ENCODE peak calls at places on chromosomes 1 and 21, in four cellular contexts. W is GM12878, H is HL-60, T is K562. Q is an unnamed sample.

GRCh38 chr1:19762175-19762779 is 37.4 kb downstream of the TMCO4 start:
- DNase-seq in W (no peak), H (peak; percentile 6), T (peak; percentile 87), Q (peak; percentile 50)

GRCh38 chr1:227560393-227560792 is 3.0 kb upstream of the ZNF678 start:
- DNase-seq in W (no peak), H (no peak), T (no peak), Q (no peak)

GRCh38 chr1:3827813-3828307 is 29.2 kb downstream of the CEP104 start:
- DNase-seq in W (no peak), H (no peak), T (no peak), Q (no peak)

GRCh38 chr1:110243581-110243980 is 33.5 kb downstream of the KCNC4 start:
- DNase-seq in W (no peak), H (peak; percentile 63), T (no peak), Q (no peak)

GRCh38 chr1:242147096-242147976 is 148.4 kb upstream of the MAP1LC3C start:
- DNase-seq in W (no peak), H (peak; percentile 81), T (no peak), Q (no peak)

GRCh38 chr1:47578026-47578861 is 140.4 kb downstream of the FOXD2 start:
- DNase-seq in W (no peak), H (no peak), T (no peak), Q (no peak)

GRCh38 chr1:59574085-59574484 is 240.7 kb upstream of the HOOK1 start:
- DNase-seq in W (no peak), H (no peak), T (no peak), Q (no peak)

GRCh38 chr21:8989883-8990325 is 1531.5 kb upstream of the TPTE start:
- DNase-seq in W (no peak), H (no peak), T (peak; percentile 37), Q (no peak)

GRCh38 chr1:11845641-11846335 is 1.8 kb downstream of the NPPA start:
- DNase-seq in W (no peak), H (no peak), T (peak; percentile 65), Q (no peak)

GRCh38 chr21:44711327-44712202 is at the start of gene TSPEAR:
- DNase-seq in W (no peak), H (no peak), T (no peak), Q (no peak)

GRCh38 chr1:100051893-100052292 is 80.8 kb downstream of the SASS6 start:
- DNase-seq in W (no peak), H (no peak), T (no peak), Q (no peak)

GRCh38 chr1:112672009-112672408 is 2.5 kb upstream of the MOV10 start:
- DNase-seq in W (no peak), H (no peak), T (no peak), Q (no peak)

DNA sequence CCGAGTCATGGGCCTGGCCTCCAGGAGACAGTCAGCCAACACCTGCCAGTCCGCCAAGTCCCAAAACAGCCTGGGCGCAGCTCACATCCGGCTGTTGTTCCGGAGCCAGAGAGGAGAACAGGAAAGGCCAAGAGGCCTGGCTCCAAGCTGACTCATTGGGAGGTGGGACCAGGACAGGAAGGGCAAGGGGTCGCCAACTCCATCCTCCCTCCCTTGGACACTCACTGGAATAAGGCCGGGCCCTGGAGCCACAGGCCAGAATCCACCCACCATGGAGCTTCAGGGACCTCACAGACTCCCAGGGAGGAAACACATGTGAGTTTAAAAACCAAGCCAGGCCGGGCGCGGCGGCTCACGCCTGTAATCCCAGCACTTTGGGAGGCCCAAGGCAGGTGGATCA is 25.1 kb upstream of the CLIC4 start:
- DNase-seq in W (no peak), H (no peak), T (peak; percentile 3), Q (no peak)
- TF ChIP-seq POLR2AphosphoS5 in W (no peak), H (no peak), T (no peak), Q (no peak)

GRCh38 chr21:34363733-34364132 is at the start of gene KCNE2:
- DNase-seq in W (no peak), H (no peak), T (no peak), Q (no peak)

GRCh38 chr21:34365794-34366193 is 2.0 kb downstream of the KCNE2 start:
- DNase-seq in W (no peak), H (no peak), T (no peak), Q (no peak)

GRCh38 chr21:34369741-34370140 is 5.6 kb upstream of the SMIM11 start:
- DNase-seq in W (no peak), H (no peak), T (no peak), Q (no peak)

GRCh38 chr21:34364921-34365320 is 1.1 kb downstream of the KCNE2 start:
- DNase-seq in W (no peak), H (no peak), T (no peak), Q (no peak)

GRCh38 chr21:34367320-34367935 is 3.6 kb downstream of the KCNE2 start:
- DNase-seq in W (no peak), H (peak; percentile 57), T (no peak), Q (no peak)
- TF ChIP-seq SPI1 in W (no peak), H (no peak), T (no peak), Q (no peak)

DNA sequence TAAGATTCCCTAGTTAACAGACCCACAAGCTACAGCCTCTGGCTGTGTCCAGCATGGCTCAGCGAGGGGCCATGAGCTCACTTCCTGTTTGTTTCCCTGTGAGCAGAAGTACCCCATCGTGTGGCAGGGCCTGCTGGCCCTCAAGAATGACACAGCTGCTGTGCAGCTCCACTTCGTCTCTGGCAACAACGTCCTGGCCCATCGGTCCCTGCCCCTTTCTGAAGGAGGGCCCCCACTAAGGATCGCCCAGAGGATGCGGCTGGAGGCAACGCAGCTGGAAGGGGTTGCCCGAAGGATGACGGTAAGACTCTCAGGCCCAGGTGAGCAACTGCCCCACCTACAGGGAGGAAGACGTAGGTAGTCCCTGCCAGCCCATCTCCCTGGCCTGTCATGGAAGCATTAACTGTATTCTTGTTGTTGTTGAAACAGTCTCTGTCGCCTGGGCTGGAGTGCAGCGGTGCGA is 38.2 kb downstream of the ZBTB17 start:
- DNase-seq in W (no peak), H (no peak), T (no peak), Q (no peak)
- TF ChIP-seq POLR2AphosphoS5 in W (no peak), H (peak; percentile 8), T (peak; percentile 32), Q (peak; percentile 28)

DNA sequence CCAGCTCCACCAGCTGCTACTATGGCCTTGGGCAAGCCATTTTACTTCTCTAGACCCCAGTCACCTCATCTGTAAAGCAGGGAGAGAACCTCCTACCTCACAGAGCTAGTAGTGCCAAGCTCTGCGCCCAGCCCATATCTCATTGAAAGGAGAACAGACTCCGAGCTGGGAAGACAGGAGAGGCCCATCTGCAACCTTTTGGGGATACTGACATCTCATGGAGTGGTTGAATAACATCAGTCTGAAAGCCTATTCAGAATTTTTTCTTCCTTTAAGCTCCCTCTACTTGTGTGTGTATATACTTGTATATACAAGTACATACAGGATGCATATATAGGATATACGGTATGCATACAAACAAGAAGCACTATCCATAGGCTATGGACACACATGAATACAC is 279.5 kb upstream of the POU3F1 start:
- DNase-seq in W (no peak), H (no peak), T (no peak), Q (no peak)
- TF ChIP-seq SPI1 in W (no peak), H (no peak), T (no peak), Q (no peak)

GRCh38 chr1:163974120-163974519 is 584.9 kb upstream of the PBX1 start:
- DNase-seq in W (no peak), H (no peak), T (no peak), Q (no peak)
- TF ChIP-seq POLR2AphosphoS5 in W (no peak), H (no peak), T (no peak), Q (no peak)

DNA sequence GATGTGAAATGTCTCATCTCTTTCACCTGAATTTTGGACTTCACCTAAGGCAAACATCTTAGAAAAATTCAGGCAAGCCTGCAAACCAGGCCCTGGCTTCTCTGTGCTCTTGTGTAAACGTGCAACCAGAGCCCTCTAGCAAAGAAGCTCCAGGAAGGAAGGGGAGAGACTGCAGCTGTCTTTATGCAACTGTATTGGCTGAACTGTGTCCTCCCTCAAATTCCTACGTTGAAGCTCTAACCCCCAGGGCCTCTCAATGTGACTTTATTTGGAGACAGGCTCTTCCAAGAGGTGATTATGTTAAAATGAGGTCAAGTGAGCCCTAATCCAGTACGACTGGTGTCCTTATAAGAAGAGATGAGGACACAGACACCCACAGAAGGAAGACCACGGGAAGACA is 60.3 kb downstream of the SLC45A1 start:
- DNase-seq in W (no peak), H (peak; percentile 73), T (no peak), Q (no peak)
- TF ChIP-seq SPI1 in W (no peak), H (no peak), T (no peak), Q (no peak)

GRCh38 chr1:40040511-40041465 is at the start of gene CAP1:
- DNase-seq in W (peak; percentile 91), H (peak; percentile 99), T (peak; percentile 99), Q (peak; percentile 91)
- TF ChIP-seq POLR2AphosphoS5 in W (peak; percentile 78), H (peak; percentile 52), T (no peak), Q (peak; percentile 85)

GRCh38 chr1:43144228-43144627 is 27.9 kb downstream of the EBNA1BP2 start:
- DNase-seq in W (no peak), H (no peak), T (no peak), Q (no peak)
- TF ChIP-seq SPI1 in W (no peak), H (no peak), T (no peak), Q (no peak)